ENCODE peak calls at places on chromosomes 16 and 17, in eight cellular contexts. L is breast epithelium, Z is esophagus muscularis mucosa, U is prostate gland, A is upper lobe of left lung, D is endothelial cell of umbilical vein, X is HL-60, G is Panc1. C is an unnamed sample.

GRCh38 chr16:86214326-86215232 is 295.7 kb upstream of the FOXF1 start:
- DNase-seq in L (peak), Z (no peak), U (no peak), A (no peak), D (no peak), X (no peak), G (no peak), C (no peak)

GRCh38 chr17:17344507-17345293 is 41.5 kb downstream of the NT5M start:
- DNase-seq in L (peak), Z (no peak), U (no peak), A (no peak), D (no peak), X (no peak), G (no peak), C (peak)

GRCh38 chr17:309361-309888 is 43.2 kb downstream of the RPH3AL start:
- DNase-seq in L (no peak), Z (no peak), U (no peak), A (no peak), D (peak), X (peak), G (no peak), C (no peak)

GRCh38 chr16:10966129-10966528 is 21.8 kb downstream of the CLEC16A start:
- DNase-seq in L (no peak), Z (no peak), U (no peak), A (no peak), D (peak), X (no peak), G (no peak), C (no peak)

GRCh38 chr17:55533611-55534010 is 22.4 kb upstream of the SMIM36 start:
- DNase-seq in L (no peak), Z (no peak), U (no peak), A (no peak), D (peak), X (no peak), G (no peak), C (no peak)

GRCh38 chr16:9868606-9869149 is 313.6 kb downstream of the GRIN2A start:
- DNase-seq in L (no peak), Z (no peak), U (no peak), A (no peak), D (no peak), X (no peak), G (no peak), C (no peak)

GRCh38 chr17:77734371-77735050 is 224.0 kb upstream of the TNRC6C start:
- DNase-seq in L (peak), Z (peak), U (peak), A (peak), D (peak), X (no peak), G (no peak), C (no peak)

GRCh38 chr17:82302991-82303943 is 14.1 kb downstream of the CD7 start:
- DNase-seq in L (no peak), Z (no peak), U (no peak), A (no peak), D (no peak), X (no peak), G (no peak), C (no peak)

GRCh38 chr17:78227455-78227916 is 3.9 kb upstream of the TMEM235 start:
- DNase-seq in L (no peak), Z (no peak), U (no peak), A (no peak), D (no peak), X (peak), G (no peak), C (no peak)

GRCh38 chr17:30429155-30429554 is 48.1 kb upstream of the GOSR1 start:
- DNase-seq in L (no peak), Z (no peak), U (no peak), A (no peak), D (no peak), X (no peak), G (no peak), C (no peak)

GRCh38 chr16:57865746-57866528 is 63.6 kb upstream of the KIFC3 start:
- DNase-seq in L (no peak), Z (no peak), U (no peak), A (no peak), D (no peak), X (no peak), G (no peak), C (no peak)

GRCh38 chr16:16974192-16974591 is 496.6 kb downstream of the XYLT1 start:
- DNase-seq in L (no peak), Z (no peak), U (peak), A (no peak), D (no peak), X (no peak), G (no peak), C (no peak)

GRCh38 chr17:54900457-54901229 is at the start of gene TOM1L1:
- DNase-seq in L (peak), Z (no peak), U (peak), A (peak), D (no peak), X (peak), G (no peak), C (peak)

GRCh38 chr17:49210158-49211029 is at the start of the genes ABI3 and GNGT2:
- DNase-seq in L (no peak), Z (no peak), U (no peak), A (peak), D (peak), X (peak), G (no peak), C (peak)

GRCh38 chr17:50647187-50647586 is 12.5 kb downstream of the ABCC3 start:
- DNase-seq in L (no peak), Z (no peak), U (no peak), A (no peak), D (no peak), X (no peak), G (no peak), C (no peak)

GRCh38 chr17:81481011-81481799 is 31.4 kb downstream of the ACTG1 start:
- DNase-seq in L (peak), Z (no peak), U (peak), A (peak), D (peak), X (no peak), G (no peak), C (no peak)

GRCh38 chr17:34635876-34636275 is 56.5 kb downstream of the TMEM132E start:
- DNase-seq in L (no peak), Z (no peak), U (no peak), A (no peak), D (no peak), X (no peak), G (no peak), C (no peak)

GRCh38 chr16:23947838-23948237 is 112.1 kb downstream of the PRKCB start:
- DNase-seq in L (no peak), Z (no peak), U (no peak), A (no peak), D (no peak), X (no peak), G (no peak), C (no peak)

GRCh38 chr17:60393840-60394529 is 2.1 kb upstream of the USP32 start:
- DNase-seq in L (no peak), Z (no peak), U (no peak), A (no peak), D (no peak), X (peak), G (no peak), C (no peak)

GRCh38 chr17:53724726-53725125 is 98.0 kb upstream of the KIF2B start:
- DNase-seq in L (no peak), Z (no peak), U (no peak), A (no peak), D (no peak), X (no peak), G (no peak), C (no peak)

GRCh38 chr17:81230043-81230820 is 7.5 kb upstream of the CEP131 start:
- DNase-seq in L (no peak), Z (no peak), U (no peak), A (no peak), D (no peak), X (no peak), G (no peak), C (peak)

GRCh38 chr16:83727751-83728352 is 79.9 kb upstream of the HSBP1 start:
- DNase-seq in L (no peak), Z (no peak), U (no peak), A (no peak), D (no peak), X (peak), G (no peak), C (no peak)

GRCh38 chr17:81066072-81066471 is 31.1 kb downstream of the BAIAP2 start:
- DNase-seq in L (no peak), Z (no peak), U (peak), A (no peak), D (no peak), X (no peak), G (no peak), C (no peak)

GRCh38 chr17:29151567-29151966 is 28.6 kb downstream of the MYO18A start:
- DNase-seq in L (no peak), Z (no peak), U (no peak), A (no peak), D (no peak), X (no peak), G (no peak), C (no peak)

GRCh38 chr17:44995602-44996001 is 27.5 kb upstream of the C1QL1 start:
- DNase-seq in L (no peak), Z (no peak), U (no peak), A (no peak), D (no peak), X (no peak), G (no peak), C (no peak)

GRCh38 chr16:85557083-85557975 is 55.8 kb upstream of the GSE1 start:
- DNase-seq in L (no peak), Z (no peak), U (no peak), A (no peak), D (no peak), X (no peak), G (no peak), C (no peak)

GRCh38 chr16:22369221-22369811 is 5.1 kb downstream of the CDR2 start:
- DNase-seq in L (no peak), Z (no peak), U (no peak), A (no peak), D (peak), X (peak), G (peak), C (no peak)
- TF ChIP-seq POLR2AphosphoS5 in L (no peak), Z (no peak), U (no peak), A (no peak), D (peak), X (no peak), G (no peak), C (no peak)

DNA sequence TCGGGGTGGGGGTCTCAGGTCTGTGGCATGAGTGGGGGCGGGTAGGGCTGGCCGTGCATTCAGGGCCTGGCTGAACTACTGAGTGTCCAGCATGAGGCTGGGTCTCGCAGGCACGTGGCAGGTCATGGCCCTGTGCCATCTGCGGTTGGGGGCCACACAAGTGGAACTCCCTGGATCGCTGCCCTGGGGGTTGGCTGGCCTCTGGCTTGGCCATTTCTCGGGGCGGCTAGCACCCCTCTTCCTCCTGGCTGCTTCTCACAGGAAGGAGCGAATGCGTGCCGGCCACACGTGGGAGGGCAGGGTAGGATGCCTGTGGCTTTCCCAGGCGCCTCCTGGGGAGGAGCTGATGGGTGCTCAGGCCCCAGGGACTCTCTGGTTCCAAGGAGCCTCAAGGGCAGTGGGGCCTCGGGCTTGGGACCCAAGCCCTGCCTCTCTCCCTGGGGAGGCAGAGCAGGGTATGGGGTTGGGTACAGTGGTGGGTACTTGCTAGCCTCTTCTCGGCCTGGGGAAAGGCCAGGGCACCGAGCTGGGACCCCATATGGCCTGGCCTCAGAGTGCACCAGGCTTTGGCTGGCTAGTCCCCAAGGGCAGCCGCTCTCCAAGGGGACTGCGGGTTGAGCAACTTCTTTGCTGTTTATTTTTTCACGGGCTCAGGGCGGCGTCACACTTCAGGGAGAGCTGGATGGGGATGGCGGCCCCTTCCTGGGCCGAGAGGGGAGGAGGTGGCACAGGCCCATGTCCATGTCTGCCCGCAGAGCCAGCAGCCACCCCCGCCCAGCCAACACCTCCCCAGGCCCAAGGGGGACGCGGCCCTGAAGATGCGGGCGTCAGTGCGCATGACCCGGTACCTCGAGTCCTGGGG is 37.5 kb downstream of the ADCY7 start:
- DNase-seq in L (peak), Z (no peak), U (no peak), A (peak), D (no peak), X (peak), G (no peak), C (peak)
- TF ChIP-seq POLR2AphosphoS5 in L (no peak), Z (no peak), U (no peak), A (no peak), D (no peak), X (no peak), G (no peak), C (no peak)

GRCh38 chr17:12463102-12463501 is 202.6 kb upstream of the MYOCD start:
- DNase-seq in L (no peak), Z (no peak), U (no peak), A (no peak), D (no peak), X (no peak), G (no peak), C (no peak)
- TF ChIP-seq POLR2AphosphoS5 in L (no peak), Z (peak), U (peak), A (no peak), D (no peak), X (no peak), G (no peak), C (no peak)

GRCh38 chr17:2724783-2725164 is 13.2 kb upstream of the CLUH start:
- DNase-seq in L (no peak), Z (no peak), U (no peak), A (no peak), D (peak), X (peak), G (no peak), C (no peak)
- TF ChIP-seq POLR2AphosphoS5 in L (no peak), Z (no peak), U (no peak), A (no peak), D (no peak), X (no peak), G (no peak), C (no peak)

GRCh38 chr16:2852731-2853507 is 5.1 kb downstream of the PRSS22 start:
- DNase-seq in L (no peak), Z (no peak), U (no peak), A (no peak), D (no peak), X (no peak), G (no peak), C (no peak)
- TF ChIP-seq POLR2AphosphoS5 in L (no peak), Z (no peak), U (no peak), A (no peak), D (no peak), X (no peak), G (no peak), C (no peak)

DNA sequence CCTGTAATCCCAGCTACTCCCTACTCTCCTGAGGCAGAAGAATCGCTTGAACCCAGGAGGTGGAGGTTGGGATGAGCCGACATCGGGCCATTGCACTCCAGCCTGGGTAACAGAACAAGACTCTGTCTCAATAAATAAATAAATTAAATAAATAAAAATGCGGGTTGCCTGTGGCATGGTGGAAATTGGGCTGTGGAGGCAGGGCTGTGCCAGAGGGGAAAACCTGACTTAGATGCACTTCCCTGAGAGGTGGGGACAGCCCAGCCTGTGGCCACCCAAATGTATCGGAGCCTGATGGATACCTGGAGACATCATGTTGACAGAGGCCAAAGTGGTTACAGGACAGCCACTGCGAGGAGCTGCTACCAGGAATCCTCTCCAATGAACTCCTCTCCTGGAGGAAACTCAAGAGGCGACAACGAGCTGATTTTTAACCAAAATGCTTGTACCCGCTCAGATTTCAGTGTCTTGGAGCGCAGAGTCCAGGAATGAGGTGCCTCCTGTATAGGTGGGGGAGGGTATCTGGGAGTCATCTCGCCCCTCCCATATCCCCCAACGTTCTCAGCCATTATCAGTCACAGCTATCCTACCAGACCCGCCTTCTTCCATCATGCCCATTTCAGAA is 32.3 kb downstream of the DDX19A start:
- DNase-seq in L (no peak), Z (no peak), U (no peak), A (no peak), D (no peak), X (no peak), G (no peak), C (no peak)
- TF ChIP-seq POLR2AphosphoS5 in L (no peak), Z (no peak), U (no peak), A (no peak), D (no peak), X (no peak), G (peak), C (no peak)